ENCODE peak calls at places on chromosomes 3 and 15, in eight cellular contexts. One of them, this sample, is unnamed.
A peak's percentile ranks its signal among the peaks of the same experiment; 100 is the strongest.

GRCh38 chr15:79970921-79971434 is at the start of gene BCL2A1:
- DNase-seq in WTC11: no peak
- DNase-seq in ACHN: peak; percentile 31
- DNase-seq in AG04449: peak; percentile 68
- DNase-seq in aorta: no peak
- DNase-seq in NCI-H187: no peak
- DNase-seq in AG08395: peak; percentile 67
- DNase-seq in right cardiac atrium: no peak
- DNase-seq in this sample: peak; percentile 79

GRCh38 chr3:142724682-142725351 is 983 bp downstream of the TRPC1 start:
- DNase-seq in right cardiac atrium: peak; percentile 39
- DNase-seq in AG08395: peak; percentile 22
- DNase-seq in aorta: peak; percentile 52
- DNase-seq in ACHN: peak; percentile 71
- DNase-seq in WTC11: peak; percentile 75
- DNase-seq in NCI-H187: peak; percentile 2
- DNase-seq in AG04449: no peak
- DNase-seq in this sample: no peak

GRCh38 chr15:72197460-72198409 is at the start of gene GRAMD2A:
- DNase-seq in AG08395: peak; percentile 81
- DNase-seq in ACHN: peak; percentile 61
- DNase-seq in aorta: no peak
- DNase-seq in NCI-H187: no peak
- DNase-seq in WTC11: peak; percentile 72
- DNase-seq in right cardiac atrium: no peak
- DNase-seq in AG04449: no peak
- DNase-seq in this sample: peak; percentile 45

GRCh38 chr3:177904661-177905060 is 631.6 kb upstream of the KCNMB2 start:
- DNase-seq in ACHN: peak; percentile 6
- DNase-seq in aorta: no peak
- DNase-seq in right cardiac atrium: no peak
- DNase-seq in AG08395: peak; percentile 52
- DNase-seq in NCI-H187: no peak
- DNase-seq in AG04449: no peak
- DNase-seq in WTC11: no peak
- DNase-seq in this sample: no peak

GRCh38 chr15:71138473-71138872 is 23.2 kb downstream of the THSD4 start:
- DNase-seq in WTC11: no peak
- DNase-seq in aorta: no peak
- DNase-seq in AG08395: no peak
- DNase-seq in NCI-H187: no peak
- DNase-seq in right cardiac atrium: no peak
- DNase-seq in AG04449: no peak
- DNase-seq in ACHN: no peak
- DNase-seq in this sample: no peak

GRCh38 chr15:26126070-26126469 is 262.9 kb upstream of the ATP10A start:
- DNase-seq in AG04449: no peak
- DNase-seq in AG08395: peak; percentile 42
- DNase-seq in WTC11: no peak
- DNase-seq in ACHN: no peak
- DNase-seq in NCI-H187: no peak
- DNase-seq in right cardiac atrium: peak; percentile 22
- DNase-seq in aorta: no peak
- DNase-seq in this sample: no peak

GRCh38 chr3:54366839-54367238 is 244.5 kb downstream of the CACNA2D3 start:
- DNase-seq in NCI-H187: no peak
- DNase-seq in aorta: no peak
- DNase-seq in right cardiac atrium: no peak
- DNase-seq in WTC11: no peak
- DNase-seq in ACHN: no peak
- DNase-seq in AG08395: no peak
- DNase-seq in AG04449: no peak
- DNase-seq in this sample: no peak

GRCh38 chr15:101646652-101647051 is 5.5 kb downstream of the TM2D3 start:
- DNase-seq in ACHN: no peak
- DNase-seq in right cardiac atrium: peak; percentile 19
- DNase-seq in NCI-H187: no peak
- DNase-seq in AG08395: no peak
- DNase-seq in aorta: no peak
- DNase-seq in AG04449: no peak
- DNase-seq in WTC11: no peak
- DNase-seq in this sample: no peak

GRCh38 chr15:70575251-70576227 is 187.8 kb downstream of the UACA start:
- DNase-seq in AG04449: no peak
- DNase-seq in right cardiac atrium: no peak
- DNase-seq in AG08395: no peak
- DNase-seq in WTC11: no peak
- DNase-seq in ACHN: no peak
- DNase-seq in NCI-H187: no peak
- DNase-seq in aorta: no peak
- DNase-seq in this sample: no peak

GRCh38 chr3:171810278-171811058 is at the start of gene PLD1:
- DNase-seq in AG04449: no peak
- DNase-seq in right cardiac atrium: peak; percentile 83
- DNase-seq in AG08395: peak; percentile 67
- DNase-seq in ACHN: peak; percentile 83
- DNase-seq in NCI-H187: no peak
- DNase-seq in aorta: peak; percentile 89
- DNase-seq in WTC11: peak; percentile 60
- DNase-seq in this sample: no peak

GRCh38 chr15:58115692-58116091 is 22.5 kb upstream of the AQP9 start:
- DNase-seq in aorta: no peak
- DNase-seq in AG08395: peak; percentile 36
- DNase-seq in WTC11: no peak
- DNase-seq in ACHN: peak; percentile 7
- DNase-seq in right cardiac atrium: no peak
- DNase-seq in AG04449: no peak
- DNase-seq in NCI-H187: no peak
- DNase-seq in this sample: no peak